ENCODE peak calls at places on chromosomes 5 and 9, in five cellular contexts. W is left cardiac atrium; C is ovary; A is stimulated activated CD8-positive, alpha-beta memory T cell treated with anti-CD3 and anti-CD28 coated beads, Interleukin-15, amount 100 ng/mL, for 24 hours; M is activated CD4-positive, alpha-beta T cell treated with anti-CD3 and anti-CD28 coated beads, Interleukin-2, amount 50 U/mL, for 4 hours. B is an unnamed sample.

GRCh38 chr9:76401580-76402354 is 7.5 kb upstream of the RFK start:
- DNase-seq in W (no peak), C (no peak), A (no peak), M (no peak), B (no peak)

GRCh38 chr5:179367491-179367890 is 22.2 kb upstream of the ADAMTS2 start:
- DNase-seq in W (no peak), C (no peak), A (no peak), M (no peak), B (peak)

GRCh38 chr5:65198777-65199120 is 283.0 kb downstream of the ADAMTS6 start:
- DNase-seq in W (no peak), C (no peak), A (no peak), M (no peak), B (no peak)

GRCh38 chr5:27125856-27126255 is 87.5 kb upstream of the CDH9 start:
- DNase-seq in W (no peak), C (no peak), A (no peak), M (no peak), B (no peak)

GRCh38 chr5:178537467-178538381 is 52.5 kb downstream of the COL23A1 start:
- DNase-seq in W (no peak), C (no peak), A (no peak), M (no peak), B (peak)

GRCh38 chr5:86029308-86029707 is 588.4 kb upstream of the COX7C start:
- DNase-seq in W (no peak), C (no peak), A (no peak), M (no peak), B (no peak)

GRCh38 chr9:76438841-76439588 is 20.0 kb upstream of the GCNT1 start:
- DNase-seq in W (no peak), C (no peak), A (no peak), M (no peak), B (no peak)

GRCh38 chr9:84511651-84512050 is 157.9 kb upstream of the NTRK2 start:
- DNase-seq in W (no peak), C (no peak), A (no peak), M (no peak), B (no peak)

GRCh38 chr9:90102292-90102901 is 497.6 kb downstream of the GADD45G start:
- DNase-seq in W (peak), C (peak), A (no peak), M (peak), B (peak)

GRCh38 chr9:92949266-92949982 is 2.1 kb downstream of the FGD3 start:
- DNase-seq in W (no peak), C (no peak), A (no peak), M (no peak), B (peak)

GRCh38 chr9:131714161-131714646 is 25.7 kb downstream of the RAPGEF1 start:
- DNase-seq in W (peak), C (peak), A (no peak), M (no peak), B (peak)

GRCh38 chr5:173693670-173694069 is 77.2 kb upstream of the BOD1 start:
- DNase-seq in W (no peak), C (no peak), A (no peak), M (no peak), B (no peak)

GRCh38 chr5:55445817-55446216 is 88.9 kb downstream of the PLPP1 start:
- DNase-seq in W (no peak), C (no peak), A (no peak), M (no peak), B (no peak)

GRCh38 chr5:54835642-54836041 is 149.8 kb downstream of the ESM1 start:
- DNase-seq in W (no peak), C (no peak), A (no peak), M (no peak), B (no peak)

GRCh38 chr5:42811591-42812392 is at the start of gene SELENOP:
- DNase-seq in W (peak), C (peak), A (no peak), M (no peak), B (peak)

GRCh38 chr5:35919191-35919590 is 19.2 kb downstream of the CAPSL start:
- DNase-seq in W (no peak), C (no peak), A (no peak), M (no peak), B (no peak)

GRCh38 chr9:117403848-117404247 is 11.0 kb downstream of the ASTN2 start:
- DNase-seq in W (no peak), C (no peak), A (no peak), M (no peak), B (no peak)

GRCh38 chr9:129270205-129270604 is 92.1 kb upstream of the IER5L start:
- DNase-seq in W (no peak), C (no peak), A (no peak), M (peak), B (peak)

GRCh38 chr5:148843510-148844318 is 17.3 kb downstream of the ADRB2 start:
- DNase-seq in W (no peak), C (no peak), A (no peak), M (no peak), B (no peak)

GRCh38 chr5:118791986-118792734 is 196.2 kb downstream of the DTWD2 start:
- DNase-seq in W (no peak), C (no peak), A (no peak), M (no peak), B (no peak)

GRCh38 chr9:4055055-4055454 is 244.8 kb downstream of the GLIS3 start:
- DNase-seq in W (no peak), C (no peak), A (no peak), M (no peak), B (no peak)

GRCh38 chr9:114078781-114079156 is 669 bp upstream of the AMBP start:
- DNase-seq in W (no peak), C (no peak), A (no peak), M (no peak), B (no peak)

GRCh38 chr9:137313326-137313920 is 11.4 kb upstream of the NRARP start:
- DNase-seq in W (no peak), C (no peak), A (no peak), M (no peak), B (peak)

GRCh38 chr5:119340597-119341218 is 15.1 kb upstream of the TNFAIP8 start:
- DNase-seq in W (no peak), C (no peak), A (no peak), M (no peak), B (no peak)

GRCh38 chr9:135499326-135500070 is 984 bp upstream of the MRPS2 start:
- DNase-seq in W (peak), C (peak), A (peak), M (peak), B (peak)

GRCh38 chr5:112338681-112339337 is 80.3 kb downstream of the EPB41L4A start:
- DNase-seq in W (no peak), C (no peak), A (no peak), M (no peak), B (no peak)

GRCh38 chr9:37295796-37296195 is 126.7 kb upstream of the GRHPR start:
- DNase-seq in W (no peak), C (no peak), A (no peak), M (no peak), B (no peak)

B was measured in aorta.